ENCODE peak calls at places on chromosome 3, in seven cellular contexts. B, Q, U, W, S, A and J are unnamed samples. For H3K79me1, the result is how much of the 10 kb centered on the place peaks cover.

GRCh38 chr3:169812124-169812843 is 386 bp upstream of the LRRIQ4 start:
- DNase-seq in B (peak), Q (peak), U (peak), W (peak), S (no peak), A (peak), J (peak)

GRCh38 chr3:180693656-180694055 is 14.4 kb upstream of the CCDC39 start:
- DNase-seq in B (no peak), Q (no peak), U (no peak), W (no peak), S (no peak), A (no peak), J (no peak)

GRCh38 chr3:66830301-66830700 is 167.8 kb upstream of the KBTBD8 start:
- DNase-seq in B (no peak), Q (no peak), U (no peak), W (no peak), S (no peak), A (no peak), J (no peak)

GRCh38 chr3:65659396-65659795 is 379.3 kb downstream of the MAGI1 start:
- DNase-seq in B (no peak), Q (no peak), U (no peak), W (no peak), S (no peak), A (no peak), J (no peak)

GRCh38 chr3:73412020-73412419 is 212.7 kb downstream of the PDZRN3 start:
- DNase-seq in B (no peak), Q (no peak), U (no peak), W (no peak), S (no peak), A (no peak), J (no peak)

GRCh38 chr3:4476507-4476906 is 9.4 kb upstream of the SUMF1 start:
- DNase-seq in B (no peak), Q (no peak), U (no peak), W (no peak), S (no peak), A (no peak), J (no peak)

GRCh38 chr3:163916596-163917560 is 1161.4 kb downstream of the SI start:
- DNase-seq in B (peak), Q (no peak), U (peak), W (no peak), S (no peak), A (peak), J (no peak)

GRCh38 chr3:46707601-46708011 is 6.4 kb downstream of the TMIE start:
- DNase-seq in B (no peak), Q (no peak), U (no peak), W (no peak), S (no peak), A (no peak), J (no peak)

GRCh38 chr3:107880702-107881101 is 210.1 kb downstream of the CD47 start:
- DNase-seq in B (no peak), Q (no peak), U (no peak), W (no peak), S (no peak), A (no peak), J (no peak)

GRCh38 chr3:27279153-27279552 is 90.0 kb downstream of the NEK10 start:
- DNase-seq in B (no peak), Q (no peak), U (peak), W (peak), S (no peak), A (peak), J (no peak)

GRCh38 chr3:188911033-188911850 is 260.5 kb upstream of the TPRG1 start:
- DNase-seq in B (no peak), Q (peak), U (no peak), W (peak), S (no peak), A (peak), J (no peak)

GRCh38 chr3:72248389-72248761 is 463.4 kb upstream of the PROK2 start:
- DNase-seq in B (no peak), Q (no peak), U (no peak), W (no peak), S (no peak), A (no peak), J (no peak)

GRCh38 chr3:72247126-72247525 is 462.2 kb upstream of the PROK2 start:
- DNase-seq in B (no peak), Q (no peak), U (no peak), W (no peak), S (no peak), A (no peak), J (no peak)

GRCh38 chr3:72245183-72245811 is 460.3 kb upstream of the PROK2 start:
- DNase-seq in B (no peak), Q (no peak), U (no peak), W (no peak), S (no peak), A (no peak), J (no peak)

GRCh38 chr3:72247645-72248388 is 462.9 kb upstream of the PROK2 start:
- DNase-seq in B (no peak), Q (no peak), U (no peak), W (no peak), S (no peak), A (no peak), J (no peak)

GRCh38 chr3:72246685-72247084 is 461.7 kb upstream of the PROK2 start:
- DNase-seq in B (no peak), Q (no peak), U (no peak), W (no peak), S (no peak), A (no peak), J (no peak)
- H3K79me1 ChIP-seq in B (under half), Q (under half), U (under half), W (under half), S (under half), A (under half), J (under half)

GRCh38 chr3:138812806-138813205 is 21.9 kb downstream of the PIK3CB start:
- DNase-seq in B (no peak), Q (peak), U (no peak), W (no peak), S (no peak), A (no peak), J (no peak)
- H3K79me1 ChIP-seq in B (under half), Q (under half), U (under half), W (under half), S (under half), A (under half), J (under half)

GRCh38 chr3:127008236-127008635 is 25.3 kb downstream of the PLXNA1 start:
- DNase-seq in B (no peak), Q (no peak), U (no peak), W (no peak), S (no peak), A (no peak), J (no peak)
- H3K79me1 ChIP-seq in B (under half), Q (under half), U (under half), W (half or more), S (under half), A (under half), J (under half)

GRCh38 chr3:174333640-174334039 is 525.5 kb upstream of the NAALADL2 start:
- DNase-seq in B (no peak), Q (peak), U (no peak), W (no peak), S (no peak), A (no peak), J (no peak)
- H3K79me1 ChIP-seq in B (under half), Q (under half), U (under half), W (under half), S (under half), A (under half), J (under half)

GRCh38 chr3:177066068-177066467 is 131.2 kb downstream of the TBL1XR1 start:
- DNase-seq in B (no peak), Q (no peak), U (peak), W (no peak), S (no peak), A (no peak), J (no peak)
- H3K79me1 ChIP-seq in B (under half), Q (half or more), U (under half), W (under half), S (under half), A (under half), J (under half)